ENCODE peak calls at places on chromosomes 11 and 22, in four cellular contexts. U, B, T and E are unnamed samples.

GRCh38 chr22:20864186-20864908 is 5.5 kb downstream of the SNAP29 start:
- DNase-seq in U (no peak), B (no peak), T (no peak), E (no peak)

GRCh38 chr22:42967933-42968332 is 47.0 kb downstream of the PACSIN2 start:
- DNase-seq in U (no peak), B (no peak), T (no peak), E (no peak)

GRCh38 chr11:4467043-4467442 is 15.4 kb upstream of the OR52K1 start:
- DNase-seq in U (no peak), B (no peak), T (no peak), E (no peak)

GRCh38 chr22:39926175-39927152 is 25.6 kb downstream of the GRAP2 start:
- DNase-seq in U (no peak), B (no peak), T (no peak), E (no peak)

GRCh38 chr11:116035972-116036371 is 531.8 kb upstream of the CADM1 start:
- DNase-seq in U (no peak), B (no peak), T (no peak), E (no peak)

GRCh38 chr11:815675-816432 is 2.9 kb upstream of the PNPLA2 start:
- DNase-seq in U (no peak), B (no peak), T (no peak), E (no peak)

GRCh38 chr11:63564056-63564784 is 1.0 kb upstream of the PLAAT2 start:
- DNase-seq in U (no peak), B (no peak), T (no peak), E (no peak)

GRCh38 chr22:24410110-24410856 is 17.1 kb upstream of the ADORA2A start:
- DNase-seq in U (no peak), B (no peak), T (no peak), E (peak)

GRCh38 chr11:19571906-19572305 is 140.7 kb upstream of the NAV2 start:
- DNase-seq in U (no peak), B (no peak), T (no peak), E (no peak)

GRCh38 chr11:88131764-88132470 is 43.3 kb downstream of the RAB38 start:
- DNase-seq in U (no peak), B (no peak), T (no peak), E (no peak)

GRCh38 chr22:44165286-44165874 is 15.3 kb upstream of the PARVG start:
- DNase-seq in U (no peak), B (no peak), T (no peak), E (no peak)

GRCh38 chr11:117678651-117679407 is 118.2 kb downstream of the DSCAML1 start:
- DNase-seq in U (no peak), B (no peak), T (no peak), E (no peak)

GRCh38 chr11:72238492-72239295 is 5.3 kb downstream of the PHOX2A start:
- DNase-seq in U (no peak), B (peak), T (no peak), E (no peak)

GRCh38 chr11:126628790-126629621 is 273.5 kb downstream of the ST3GAL4 start:
- DNase-seq in U (no peak), B (peak), T (no peak), E (peak)

GRCh38 chr11:12569499-12570040 is 104.7 kb upstream of the TEAD1 start:
- DNase-seq in U (no peak), B (no peak), T (no peak), E (peak)

GRCh38 chr22:42962295-42963230 is 52.4 kb downstream of the PACSIN2 start:
- DNase-seq in U (no peak), B (peak), T (no peak), E (peak)

GRCh38 chr11:122852071-122852831 is 14.0 kb downstream of the CRTAM start:
- DNase-seq in U (no peak), B (no peak), T (no peak), E (peak)

GRCh38 chr11:72239849-72240460 is 4.0 kb downstream of the PHOX2A start:
- DNase-seq in U (no peak), B (peak), T (no peak), E (no peak)

GRCh38 chr11:67290801-67291200 is 1.7 kb downstream of the ANKRD13D start:
- DNase-seq in U (no peak), B (no peak), T (no peak), E (no peak)

GRCh38 chr22:42918500-42918899 is 61.4 kb upstream of the ARFGAP3 start:
- DNase-seq in U (no peak), B (no peak), T (no peak), E (no peak)

GRCh38 chr11:115659061-115659963 is 155.1 kb upstream of the CADM1 start:
- DNase-seq in U (no peak), B (peak), T (no peak), E (peak)

GRCh38 chr11:73576226-73576625 is 21.7 kb downstream of the FAM168A start:
- DNase-seq in U (peak), B (no peak), T (no peak), E (no peak)

GRCh38 chr11:5224538-5225479 is 2.1 kb downstream of the HBB start:
- DNase-seq in U (no peak), B (peak), T (no peak), E (no peak)

GRCh38 chr11:116224154-116224888 is 548.5 kb downstream of the BUD13 start:
- DNase-seq in U (peak), B (peak), T (no peak), E (peak)

GRCh38 chr22:17097062-17097461 is 12.3 kb downstream of the IL17RA start:
- DNase-seq in U (no peak), B (no peak), T (no peak), E (no peak)

GRCh38 chr11:119152604-119153003 is 3.8 kb downstream of the ABCG4 start:
- DNase-seq in U (no peak), B (no peak), T (no peak), E (no peak)

GRCh38 chr11:5275369-5276110 is 5.8 kb upstream of the HBE1 start:
- DNase-seq in U (no peak), B (peak), T (no peak), E (no peak)

GRCh38 chr11:114165326-114166230 is 106.1 kb downstream of the ZBTB16 start:
- DNase-seq in U (no peak), B (no peak), T (no peak), E (no peak)

GRCh38 chr11:114162719-114163123 is 103.2 kb downstream of the ZBTB16 start:
- DNase-seq in U (no peak), B (no peak), T (no peak), E (peak)

GRCh38 chr11:114163231-114163631 is 103.7 kb downstream of the ZBTB16 start:
- DNase-seq in U (no peak), B (no peak), T (no peak), E (peak)

GRCh38 chr11:114163830-114164401 is 104.4 kb downstream of the ZBTB16 start:
- DNase-seq in U (no peak), B (no peak), T (no peak), E (no peak)

GRCh38 chr11:114164546-114164945 is 105.0 kb downstream of the ZBTB16 start:
- DNase-seq in U (no peak), B (no peak), T (no peak), E (no peak)
- H3K18ac ChIP-seq in U (peak), B (no peak), T (no peak), E (no peak)

GRCh38 chr11:44868021-44868420 is 82.7 kb downstream of the TP53I11 start:
- DNase-seq in U (no peak), B (no peak), T (no peak), E (no peak)
- H2BK120ac ChIP-seq in U (peak), B (no peak), T (no peak), E (no peak)

GRCh38 chr11:69498614-69499175 is 17.2 kb downstream of the LINC01488 start:
- DNase-seq in U (no peak), B (no peak), T (no peak), E (no peak)

GRCh38 chr11:69496631-69497220 is 15.3 kb downstream of the LINC01488 start:
- DNase-seq in U (no peak), B (no peak), T (no peak), E (peak)

GRCh38 chr11:69496202-69496557 is 14.7 kb downstream of the LINC01488 start:
- DNase-seq in U (no peak), B (no peak), T (no peak), E (no peak)

GRCh38 chr11:69495441-69496201 is 14.2 kb downstream of the LINC01488 start:
- DNase-seq in U (no peak), B (no peak), T (no peak), E (no peak)

GRCh38 chr11:69497221-69497787 is 15.8 kb downstream of the LINC01488 start:
- DNase-seq in U (peak), B (peak), T (peak), E (peak)
- H3K18ac ChIP-seq in U (peak), B (no peak), T (peak), E (peak)

GRCh38 chr22:38315801-38316339 is 1.4 kb downstream of the CSNK1E start:
- DNase-seq in U (no peak), B (no peak), T (no peak), E (no peak)
- H2BK120ac ChIP-seq in U (no peak), B (no peak), T (peak), E (peak)

DNA sequence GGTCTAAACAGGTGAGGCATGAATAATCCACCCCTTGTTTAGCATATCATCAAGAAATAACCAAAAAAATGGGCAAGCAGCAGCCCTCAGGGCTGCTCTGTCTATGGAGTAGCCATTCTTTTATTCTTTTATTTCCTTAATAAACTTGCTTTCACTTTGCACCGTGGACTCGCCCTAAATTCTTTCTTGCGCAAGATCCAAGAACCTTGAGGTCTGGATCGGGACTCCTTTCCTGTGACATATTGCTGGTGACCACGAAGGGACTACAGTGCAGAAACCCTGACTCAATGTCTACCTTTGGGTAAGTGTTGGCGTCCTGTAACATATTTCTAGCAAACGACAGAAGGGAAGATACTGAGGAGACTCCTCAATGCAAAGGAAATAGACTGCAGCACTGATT is 1099.2 kb downstream of the FAM181B start:
- DNase-seq in U (no peak), B (no peak), T (no peak), E (no peak)
- H3K18ac ChIP-seq in U (no peak), B (no peak), T (no peak), E (no peak)

DNA sequence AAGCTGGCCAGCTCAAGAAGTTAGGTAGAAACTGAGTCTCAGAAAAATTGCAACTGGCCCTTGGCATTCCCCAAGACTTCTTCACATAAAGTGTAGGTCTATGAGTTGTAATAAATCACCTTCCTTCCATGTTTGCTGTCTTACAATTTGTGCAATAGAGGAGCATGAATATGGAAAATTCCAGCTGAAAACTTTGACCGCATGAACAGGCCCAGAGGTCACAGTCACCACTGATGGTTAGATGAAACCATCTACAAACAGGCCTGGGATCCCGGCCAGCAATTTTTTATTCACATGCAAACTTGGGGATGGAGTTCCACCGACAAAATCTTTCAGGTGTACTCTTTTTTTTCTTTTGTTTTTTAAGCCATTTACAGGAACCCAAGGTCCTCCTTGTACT is 88.1 kb downstream of the SERGEF start:
- DNase-seq in U (no peak), B (no peak), T (no peak), E (no peak)
- H2BK120ac ChIP-seq in U (no peak), B (no peak), T (no peak), E (no peak)

DNA sequence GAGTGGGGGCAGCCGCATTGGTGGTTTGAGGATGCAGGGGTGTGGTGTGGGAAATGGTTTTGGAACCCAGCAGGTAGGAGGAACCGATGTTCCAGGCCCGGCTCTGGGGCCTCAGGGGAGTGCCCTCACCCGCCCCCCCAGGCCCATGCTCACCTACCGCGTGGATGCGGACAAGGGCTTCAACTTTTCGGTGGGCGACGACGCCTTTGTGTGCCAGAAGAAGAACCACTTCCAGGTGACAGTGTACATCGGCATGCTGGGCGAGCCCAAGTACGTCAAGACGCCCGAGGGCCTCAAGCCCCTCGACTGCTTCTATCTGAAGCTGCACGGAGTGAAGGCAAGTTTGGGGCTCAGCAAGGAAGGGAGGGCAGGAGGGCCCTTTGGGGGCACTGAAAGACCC is 18.6 kb downstream of the TMEM258 start:
- DNase-seq in U (no peak), B (no peak), T (no peak), E (no peak)
- H3K18ac ChIP-seq in U (peak), B (no peak), T (no peak), E (no peak)

GRCh38 chr22:27003301-27003700 is 345.9 kb downstream of the MIAT start:
- DNase-seq in U (no peak), B (no peak), T (no peak), E (no peak)
- H2BK120ac ChIP-seq in U (no peak), B (no peak), T (no peak), E (no peak)

GRCh38 chr22:30667092-30667485 is 586 bp downstream of the DUSP18 start:
- DNase-seq in U (no peak), B (no peak), T (no peak), E (no peak)

GRCh38 chr22:30665786-30666185 is 1.9 kb downstream of the DUSP18 start:
- DNase-seq in U (no peak), B (no peak), T (no peak), E (no peak)

GRCh38 chr22:30665266-30665665 is 2.4 kb downstream of the DUSP18 start:
- DNase-seq in U (no peak), B (no peak), T (no peak), E (no peak)

GRCh38 chr22:30668306-30668655 is 606 bp upstream of the DUSP18 start:
- DNase-seq in U (no peak), B (no peak), T (no peak), E (no peak)

GRCh38 chr22:30667486-30668305 is at the start of gene DUSP18:
- DNase-seq in U (peak), B (peak), T (peak), E (peak)
- H3K18ac ChIP-seq in U (peak), B (no peak), T (peak), E (no peak)